ENCODE peak calls at places on chromosomes 1 and 21, in four cellular contexts. T, U, N and K are unnamed samples.

GRCh38 chr1:240349695-240350094 is 258.0 kb downstream of the FMN2 start:
- DNase-seq in U (no peak), N (no peak), T (no peak), K (no peak)

GRCh38 chr1:179129702-179130473 is 48.0 kb downstream of the TOR3A start:
- DNase-seq in N (no peak), U (no peak), T (peak), K (no peak)

GRCh38 chr1:12448746-12449177 is 169.2 kb downstream of the DHRS3 start:
- DNase-seq in T (no peak), U (no peak), N (no peak), K (peak)

GRCh38 chr1:12597792-12598191 is 20.2 kb downstream of the DHRS3 start:
- DNase-seq in T (no peak), N (no peak), U (no peak), K (no peak)

GRCh38 chr21:45310446-45310845 is 22.8 kb upstream of the POFUT2 start:
- DNase-seq in U (peak), N (no peak), T (no peak), K (no peak)

GRCh38 chr1:25821630-25822091 is 1.9 kb downstream of the MTFR1L start:
- DNase-seq in U (no peak), T (no peak), N (no peak), K (no peak)

GRCh38 chr1:87867631-87868030 is 539.0 kb downstream of the LMO4 start:
- DNase-seq in N (no peak), T (no peak), U (no peak), K (no peak)

GRCh38 chr1:231590453-231591198 is 36.0 kb upstream of the DISC1 start:
- DNase-seq in T (no peak), N (peak), U (peak), K (peak)

GRCh38 chr1:9891207-9891606 is 18.9 kb downstream of the CTNNBIP1 start:
- DNase-seq in T (no peak), U (no peak), N (no peak), K (no peak)

GRCh38 chr1:214296860-214297699 is 16.1 kb downstream of the SMYD2 start:
- DNase-seq in U (no peak), N (no peak), T (no peak), K (no peak)

GRCh38 chr1:245645894-245646293 is 491.1 kb downstream of the KIF26B start:
- DNase-seq in T (peak), N (no peak), U (no peak), K (no peak)

GRCh38 chr1:114286960-114287359 is 133.3 kb upstream of the SYT6 start:
- DNase-seq in T (no peak), U (no peak), N (no peak), K (no peak)

GRCh38 chr1:99599678-99600175 is 46.2 kb upstream of the PALMD start:
- DNase-seq in T (no peak), N (no peak), U (no peak), K (peak)

GRCh38 chr1:8363186-8363585 is 45.3 kb downstream of the SLC45A1 start:
- DNase-seq in U (no peak), T (no peak), N (no peak), K (no peak)

GRCh38 chr1:184827600-184828368 is 73.1 kb upstream of the EDEM3 start:
- DNase-seq in N (no peak), T (no peak), U (no peak), K (no peak)

GRCh38 chr1:181558416-181558815 is 75.1 kb downstream of the CACNA1E start:
- DNase-seq in U (no peak), T (no peak), N (no peak), K (no peak)

GRCh38 chr1:156308078-156308477 is 9.0 kb upstream of the VHLL start:
- DNase-seq in T (no peak), U (no peak), N (no peak), K (no peak)

GRCh38 chr1:8807004-8807403 is 10.4 kb downstream of the RERE start:
- DNase-seq in U (no peak), N (no peak), T (no peak), K (no peak)

GRCh38 chr1:189131576-189131975 is 1346.1 kb downstream of the BRINP3 start:
- DNase-seq in U (no peak), T (no peak), N (no peak), K (no peak)

GRCh38 chr1:58652351-58653184 is 47.3 kb downstream of the MYSM1 start:
- DNase-seq in N (peak), U (peak), T (peak), K (peak)

GRCh38 chr1:83942914-83943313 is 56.0 kb downstream of the TTLL7 start:
- DNase-seq in N (no peak), T (no peak), U (no peak), K (no peak)

GRCh38 chr21:45317401-45318145 is 29.9 kb upstream of the POFUT2 start:
- DNase-seq in T (no peak), U (no peak), N (no peak), K (no peak)

GRCh38 chr1:94783342-94784264 is 36.6 kb upstream of the SLC44A3 start:
- DNase-seq in U (no peak), T (no peak), N (no peak), K (no peak)

GRCh38 chr1:84603941-84604830 is 29.9 kb upstream of the CTBS start:
- DNase-seq in U (peak), N (no peak), T (no peak), K (peak)

GRCh38 chr1:245377854-245378253 is 223.1 kb downstream of the KIF26B start:
- DNase-seq in U (no peak), N (no peak), T (no peak), K (no peak)

GRCh38 chr1:212621830-212622315 is 13.3 kb downstream of the ATF3 start:
- DNase-seq in U (no peak), T (no peak), N (no peak), K (no peak)

GRCh38 chr1:11907275-11908138 is 18.7 kb downstream of the KIAA2013 start:
- DNase-seq in U (peak), T (peak), N (peak), K (peak)

GRCh38 chr1:14698206-14698605 is 99.7 kb downstream of the KAZN start:
- DNase-seq in T (no peak), U (no peak), N (peak), K (no peak)

GRCh38 chr1:160996195-160996594 is 24.8 kb downstream of the F11R start:
- DNase-seq in U (no peak), N (no peak), T (no peak), K (no peak)

GRCh38 chr1:117093091-117093534 is 28.4 kb downstream of the TRIM45 start:
- DNase-seq in N (no peak), T (no peak), U (no peak), K (peak)

GRCh38 chr1:183652547-183653467 is at the start of gene APOBEC4:
- DNase-seq in U (no peak), N (no peak), T (no peak), K (no peak)

GRCh38 chr1:114336360-114336759 is 174.6 kb downstream of the TRIM33 start:
- DNase-seq in N (no peak), U (no peak), T (no peak), K (no peak)

GRCh38 chr1:2210084-2210653 is 15.6 kb upstream of the FAAP20 start:
- DNase-seq in N (no peak), U (no peak), T (no peak), K (no peak)

GRCh38 chr1:40036574-40036973 is 4.0 kb upstream of the CAP1 start:
- DNase-seq in N (peak), U (no peak), T (no peak), K (peak)

GRCh38 chr1:184768467-184768866 is 13.8 kb upstream of the EDEM3 start:
- DNase-seq in U (no peak), N (no peak), T (no peak), K (peak)

DNA sequence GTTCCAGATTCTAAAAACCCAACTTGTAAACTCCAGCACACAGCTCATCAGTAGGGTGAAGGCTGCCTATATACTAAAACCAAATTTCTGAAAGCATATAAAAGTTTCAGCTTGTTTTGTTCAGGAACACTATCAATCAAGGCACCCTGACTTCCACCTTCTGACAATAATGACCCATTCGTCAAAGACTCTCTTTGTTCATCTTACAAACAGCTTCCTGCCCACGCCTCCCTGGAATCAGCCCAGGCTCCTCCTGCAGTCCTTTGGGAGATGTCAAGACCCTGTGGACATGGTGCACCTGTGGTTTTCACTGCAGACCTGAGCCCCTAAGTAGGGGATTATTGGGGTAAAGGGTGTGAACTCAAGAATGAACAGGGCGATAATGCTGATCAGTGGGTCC is 178.9 kb upstream of the CAMK1G start:
- DNase-seq in U (no peak), N (no peak), T (no peak), K (no peak)
- TF ChIP-seq USF1 in U (no peak), N (no peak), T (no peak), K (no peak)

DNA sequence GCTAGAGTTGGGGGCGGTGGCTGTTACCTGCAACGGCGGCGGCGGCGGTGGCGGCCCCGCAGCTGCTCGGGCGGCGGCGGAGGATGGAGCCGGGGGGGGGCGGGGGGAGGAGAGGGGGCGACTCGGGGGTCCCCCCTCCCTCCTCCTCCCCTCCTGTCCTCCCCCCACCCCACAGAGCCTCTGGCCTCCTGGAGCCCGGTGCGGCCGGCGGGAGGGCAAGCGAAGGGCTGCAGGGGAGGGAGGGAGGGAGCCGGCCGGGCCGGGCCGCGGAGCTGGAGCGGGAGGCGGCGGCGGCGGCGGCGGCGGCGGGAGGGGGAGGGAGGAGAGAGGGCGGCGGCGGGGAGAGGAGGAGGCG is at the start of gene AKT3:
- DNase-seq in U (peak), T (no peak), N (peak), K (no peak)
- TF ChIP-seq USF1 in U (no peak), T (no peak), N (no peak), K (no peak)

DNA sequence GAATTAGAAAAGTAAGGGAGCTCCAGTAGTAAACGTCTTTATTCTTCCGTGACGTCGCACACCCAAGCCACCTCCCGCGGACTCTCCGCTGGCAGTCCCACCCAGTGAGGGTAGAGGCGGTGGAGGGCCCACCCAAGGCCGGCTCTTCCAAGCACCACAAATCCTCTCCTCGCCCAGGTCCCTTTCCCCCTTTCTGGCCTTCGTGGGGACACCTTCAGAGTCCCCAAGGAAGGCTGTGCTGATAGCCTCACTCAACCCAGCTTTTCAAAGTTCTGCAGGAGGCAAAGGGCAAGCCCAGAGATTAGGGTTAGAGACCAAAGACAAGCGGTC is 349 bp upstream of the GPN2 start:
- DNase-seq in T (no peak), N (no peak), U (no peak), K (no peak)
- TF ChIP-seq USF1 in T (no peak), N (no peak), U (no peak), K (no peak)

GRCh38 chr21:41846033-41846317 is 33.2 kb downstream of the PRDM15 start:
- DNase-seq in T (no peak), N (no peak), U (no peak), K (no peak)

GRCh38 chr21:41847066-41847804 is 31.9 kb downstream of the PRDM15 start:
- DNase-seq in T (no peak), U (peak), N (no peak), K (peak)

GRCh38 chr21:41846536-41846935 is 32.6 kb downstream of the PRDM15 start:
- DNase-seq in U (no peak), T (no peak), N (no peak), K (no peak)

GRCh38 chr21:41843584-41843983 is 35.6 kb downstream of the PRDM15 start:
- DNase-seq in N (no peak), T (no peak), U (no peak), K (no peak)

GRCh38 chr21:41845310-41846032 is 33.7 kb downstream of the PRDM15 start:
- DNase-seq in N (no peak), T (no peak), U (no peak), K (peak)
- TF ChIP-seq USF1 in N (no peak), T (no peak), U (no peak), K (no peak)

DNA sequence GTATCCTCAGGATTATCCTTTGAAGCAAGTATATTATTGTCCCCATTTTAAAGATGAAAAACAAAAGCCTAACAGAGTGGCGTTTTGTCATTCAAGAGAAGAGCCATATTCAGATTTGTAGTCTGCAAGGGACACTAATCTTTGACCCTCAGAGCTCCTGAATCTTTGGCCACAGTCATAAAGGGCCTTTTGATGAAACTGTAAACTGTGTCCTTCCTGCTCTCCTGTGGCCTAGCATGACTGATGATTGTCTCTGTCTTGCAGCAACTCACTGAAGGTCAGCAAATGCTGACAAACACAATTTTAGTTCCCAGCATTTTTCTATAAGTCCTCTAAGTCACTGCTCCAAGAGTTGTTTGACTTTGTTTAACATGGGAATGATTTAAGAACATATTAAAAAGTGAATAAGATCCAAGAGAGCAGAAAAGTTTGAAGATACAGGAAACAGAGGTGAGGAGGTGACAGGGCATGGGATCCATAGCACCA is 55.3 kb upstream of the PRELP start:
- DNase-seq in U (no peak), T (no peak), N (no peak), K (no peak)
- TF ChIP-seq USF1 in U (no peak), T (no peak), N (no peak), K (no peak)

GRCh38 chr1:246815693-246816270 is 91.6 kb downstream of the SCCPDH start:
- DNase-seq in N (no peak), T (no peak), U (no peak), K (no peak)
- TF ChIP-seq USF1 in N (no peak), T (no peak), U (no peak), K (no peak)

GRCh38 chr1:43522776-43523480 is 7.8 kb upstream of the PTPRF start:
- DNase-seq in U (no peak), T (no peak), N (no peak), K (peak)
- TF ChIP-seq USF1 in U (no peak), T (no peak), N (no peak), K (no peak)

GRCh38 chr1:77557053-77557452 is 125.4 kb downstream of the ZZZ3 start:
- DNase-seq in N (no peak), U (no peak), T (no peak), K (no peak)
- TF ChIP-seq USF1 in N (no peak), U (no peak), T (no peak), K (no peak)

GRCh38 chr1:45265244-45265643 is 58.8 kb upstream of the ZSWIM5 start:
- DNase-seq in T (no peak), N (no peak), U (no peak), K (no peak)

GRCh38 chr1:45263132-45263531 is 56.7 kb upstream of the ZSWIM5 start:
- DNase-seq in N (no peak), U (no peak), T (no peak), K (no peak)

DNA sequence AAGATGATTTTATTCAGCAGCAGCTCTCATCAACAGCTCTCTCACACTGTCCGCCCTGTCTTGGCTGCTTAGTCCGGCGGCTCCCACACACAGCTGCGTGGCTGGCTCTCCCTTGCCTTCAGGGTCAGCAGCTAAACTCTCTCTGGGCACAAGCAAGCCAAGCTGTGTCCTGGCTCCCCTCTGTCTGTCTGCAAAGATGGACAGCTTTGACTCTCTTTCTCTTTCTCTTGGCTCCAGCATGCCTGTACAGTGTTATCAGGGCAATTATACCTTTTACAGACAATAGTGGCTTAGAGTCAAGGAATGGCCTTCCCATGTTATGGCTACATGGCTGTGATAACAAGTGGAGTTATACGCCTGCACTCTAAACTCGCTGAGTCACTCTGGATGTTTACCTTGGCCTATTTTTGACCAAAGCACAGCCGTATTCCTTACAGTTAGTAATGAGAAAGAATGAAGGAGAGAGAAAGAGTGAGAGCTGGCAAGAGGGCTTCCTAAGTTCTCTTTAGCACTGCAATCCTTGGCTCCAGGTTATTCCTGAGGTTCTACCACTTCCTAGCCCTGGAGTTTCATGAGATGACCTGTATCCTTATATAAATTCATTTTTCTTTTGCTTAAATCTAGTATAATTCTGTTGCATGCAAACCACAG is 59.9 kb upstream of the ZSWIM5 start:
- DNase-seq in T (no peak), U (no peak), N (no peak), K (peak)
- TF ChIP-seq USF1 in T (no peak), U (no peak), N (no peak), K (no peak)

GRCh38 chr21:42435833-42436232 is 32.1 kb downstream of the UBASH3A start:
- DNase-seq in N (no peak), T (no peak), U (no peak), K (no peak)

GRCh38 chr21:42435401-42435800 is 31.7 kb downstream of the UBASH3A start:
- DNase-seq in N (no peak), U (no peak), T (no peak), K (no peak)

GRCh38 chr21:42434884-42435283 is 31.2 kb downstream of the UBASH3A start:
- DNase-seq in U (no peak), N (no peak), T (no peak), K (no peak)

GRCh38 chr21:42432695-42433094 is 29.0 kb downstream of the UBASH3A start:
- DNase-seq in U (no peak), N (no peak), T (no peak), K (no peak)

GRCh38 chr21:42433946-42434551 is 30.3 kb downstream of the UBASH3A start:
- DNase-seq in U (no peak), T (no peak), N (no peak), K (peak)
- TF ChIP-seq USF1 in U (no peak), T (no peak), N (no peak), K (no peak)